ENCODE peak calls at places on chromosome 18, in eight cellular contexts. Q is mesenchymal stem cell, O is H9, T is neural progenitor cell, M is IMR-90, C is astrocyte, F is fibroblast of lung, H is GM23248. Y is an unnamed sample.

GRCh38 chr18:34544930-34545329 is 165.2 kb upstream of the DTNA start:
- DNase-seq in M (no peak), Q (no peak), T (no peak), O (no peak), H (no peak), C (no peak), F (no peak), Y (no peak)

GRCh38 chr18:22348521-22349316 is 69.0 kb downstream of the CTAGE1 start:
- DNase-seq in M (peak), C (peak), F (peak), O (peak), T (peak), Q (peak), H (peak), Y (peak)

GRCh38 chr18:51234117-51235010 is 36.9 kb upstream of the MEX3C start:
- DNase-seq in C (no peak), Q (peak), F (no peak), M (no peak), O (no peak), T (no peak), H (peak), Y (no peak)

GRCh38 chr18:50034029-50034428 is 160.9 kb downstream of the MYO5B start:
- DNase-seq in M (no peak), O (no peak), T (no peak), H (no peak), C (no peak), F (no peak), Q (no peak), Y (no peak)

GRCh38 chr18:22667616-22668422 is 250.1 kb upstream of the CTAGE1 start:
- DNase-seq in H (peak), T (no peak), O (no peak), C (peak), Q (peak), F (peak), M (peak), Y (no peak)

GRCh38 chr18:80241919-80242777 is 5.2 kb downstream of the PARD6G start:
- DNase-seq in T (no peak), M (no peak), O (no peak), H (no peak), F (no peak), C (no peak), Q (no peak), Y (no peak)

GRCh38 chr18:62080172-62080571 is 106.7 kb downstream of the PIGN start:
- DNase-seq in M (no peak), H (no peak), T (no peak), Q (no peak), O (no peak), F (no peak), C (no peak), Y (no peak)

GRCh38 chr18:2629003-2629402 is 26.5 kb upstream of the SMCHD1 start:
- DNase-seq in M (no peak), T (no peak), H (no peak), F (no peak), C (no peak), Q (no peak), O (no peak), Y (no peak)

GRCh38 chr18:62585274-62586147 is 62.7 kb downstream of the ZCCHC2 start:
- DNase-seq in Q (no peak), T (no peak), F (no peak), O (no peak), H (no peak), M (no peak), C (no peak), Y (no peak)

GRCh38 chr18:58228176-58228575 is 184.2 kb downstream of the NEDD4L start:
- DNase-seq in T (no peak), C (no peak), F (no peak), Q (no peak), M (no peak), O (no peak), H (no peak), Y (no peak)

GRCh38 chr18:27185025-27185763 is at the start of gene CHST9:
- DNase-seq in T (peak), H (no peak), F (no peak), O (peak), M (no peak), C (no peak), Q (no peak), Y (no peak)

GRCh38 chr18:1929720-1930119 is 641.6 kb downstream of the METTL4 start:
- DNase-seq in C (no peak), Q (no peak), F (no peak), H (no peak), T (no peak), O (no peak), M (no peak), Y (no peak)

GRCh38 chr18:56374005-56374655 is 264.3 kb downstream of the TXNL1 start:
- DNase-seq in Q (peak), C (peak), O (no peak), M (peak), H (peak), F (peak), T (no peak), Y (no peak)

GRCh38 chr18:25759111-25759510 is 331.3 kb downstream of the SS18 start:
- DNase-seq in T (no peak), O (no peak), F (peak), Q (peak), H (no peak), M (peak), C (peak), Y (no peak)

GRCh38 chr18:22223263-22223960 is 54.0 kb downstream of the GATA6 start:
- DNase-seq in F (peak), Q (peak), O (peak), H (peak), C (peak), M (peak), T (no peak), Y (peak)

DNA sequence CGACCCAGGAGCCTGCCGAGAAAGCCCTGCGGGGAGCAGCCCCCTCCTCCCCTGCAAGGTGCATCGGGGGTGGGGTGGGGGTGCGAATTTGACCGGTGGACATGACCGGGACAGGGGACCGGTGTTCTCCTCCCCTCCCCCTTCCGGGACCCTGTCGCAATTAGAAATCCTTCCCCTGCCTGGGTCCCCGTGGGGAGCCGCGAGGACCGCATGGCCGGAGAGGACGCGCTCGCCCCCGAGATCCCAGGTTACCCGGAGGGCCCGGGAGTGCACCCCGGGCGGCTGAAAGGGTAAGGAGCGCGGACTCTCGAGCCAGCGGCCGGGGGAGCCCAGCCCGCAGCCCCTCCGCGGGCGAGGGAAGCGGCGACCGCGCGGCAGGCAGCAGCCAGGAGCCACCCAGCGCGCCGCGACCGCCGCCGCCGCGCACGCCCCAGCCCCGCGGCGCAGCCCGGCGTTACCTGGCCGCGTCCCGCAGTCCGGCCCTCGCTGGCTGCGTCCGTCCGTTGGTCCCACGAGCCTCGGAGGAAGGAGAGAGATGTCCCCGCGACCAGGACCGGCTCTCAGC is 477 bp downstream of the DLGAP1 start:
- DNase-seq in M (no peak), T (no peak), Q (no peak), H (no peak), O (no peak), C (no peak), F (no peak), Y (no peak)
- H3K9ac ChIP-seq in M (no peak), T (no peak), Q (no peak), H (no peak), O (peak), C (peak), F (no peak), Y (no peak)

GRCh38 chr18:76490701-76491171 is 4.3 kb downstream of the ZNF516 start:
- DNase-seq in H (peak), M (peak), O (no peak), Q (peak), C (peak), T (peak), F (no peak), Y (peak)
- H3K9ac ChIP-seq in H (peak), M (peak), O (peak), Q (peak), C (peak), T (peak), F (peak), Y (peak)

DNA sequence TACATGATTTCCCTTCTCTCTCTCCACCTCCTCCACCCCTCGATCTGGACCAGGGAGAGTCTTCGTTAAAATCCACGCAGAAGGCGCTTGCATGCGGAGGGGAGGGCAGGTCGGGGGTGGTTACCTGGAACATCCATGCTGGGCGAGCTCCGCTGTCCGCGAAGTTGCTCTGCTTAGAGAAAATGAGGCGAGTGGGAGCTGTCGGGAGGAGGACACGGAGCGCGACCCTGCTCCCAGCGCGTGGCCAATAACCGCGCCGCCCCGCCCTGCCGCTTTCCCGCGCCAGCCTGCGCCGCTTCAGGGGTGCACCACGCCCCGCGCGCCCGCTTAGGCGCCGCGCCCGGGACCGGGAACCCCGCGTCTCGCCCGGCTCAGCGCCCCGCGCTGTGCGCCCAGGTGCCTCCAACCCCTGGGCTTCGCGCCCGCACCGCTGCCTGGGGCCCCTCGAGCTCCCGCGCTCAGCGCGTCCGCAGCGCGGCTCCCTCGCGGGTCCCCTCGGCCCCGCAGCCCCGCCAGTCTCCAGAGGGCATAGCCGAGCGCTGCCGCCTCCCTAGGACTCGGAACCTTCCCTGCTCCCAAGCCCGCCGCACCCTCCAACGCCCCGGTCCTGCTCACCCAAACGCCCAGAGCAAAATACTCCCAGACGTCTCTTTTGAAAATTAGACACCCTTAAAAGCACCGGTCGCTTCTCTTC is 633 bp downstream of the CBLN2 start:
- DNase-seq in O (peak), T (peak), F (no peak), M (no peak), Q (no peak), C (no peak), H (peak), Y (no peak)
- H3K9ac ChIP-seq in O (no peak), T (no peak), F (no peak), M (no peak), Q (no peak), C (no peak), H (no peak), Y (no peak)

GRCh38 chr18:3792711-3793110 is 342.7 kb downstream of the TGIF1 start:
- DNase-seq in F (no peak), H (no peak), M (no peak), Q (no peak), C (no peak), O (no peak), T (no peak), Y (no peak)
- H3K9ac ChIP-seq in F (no peak), H (no peak), M (no peak), Q (no peak), C (no peak), O (no peak), T (no peak), Y (no peak)

DNA sequence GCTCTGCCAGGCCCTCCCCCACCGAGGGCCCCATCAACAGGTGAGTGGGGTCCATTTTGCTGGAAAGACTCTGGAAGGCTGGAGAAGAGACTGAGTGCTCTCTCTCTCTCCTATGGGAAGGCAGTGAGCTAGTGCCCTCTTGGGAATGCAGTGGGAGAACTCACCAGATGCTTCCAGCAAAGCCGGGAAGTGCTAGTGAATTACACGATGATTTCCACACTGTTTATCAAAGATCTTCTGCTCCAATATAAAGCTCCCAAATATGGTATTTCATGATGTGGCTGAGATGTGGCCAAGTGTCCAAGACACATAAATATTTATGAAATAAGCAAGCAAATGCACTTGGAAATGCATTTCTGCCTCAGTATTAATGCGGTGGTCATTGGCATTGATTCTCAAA is 135.9 kb downstream of the VAPA start:
- DNase-seq in F (peak), C (no peak), O (no peak), M (peak), H (no peak), Q (no peak), T (no peak), Y (peak)
- H3K9ac ChIP-seq in F (no peak), C (no peak), O (no peak), M (no peak), H (no peak), Q (no peak), T (no peak), Y (no peak)

GRCh38 chr18:36300211-36300610 is 2.7 kb downstream of the FHOD3 start:
- DNase-seq in F (no peak), Q (no peak), T (no peak), M (no peak), O (no peak), C (no peak), H (no peak), Y (no peak)

GRCh38 chr18:36296591-36297418 is 708 bp upstream of the FHOD3 start:
- DNase-seq in M (peak), Q (peak), C (peak), H (peak), O (peak), T (peak), F (peak), Y (peak)

GRCh38 chr18:36297419-36298112 is at the start of gene FHOD3:
- DNase-seq in F (peak), C (peak), O (peak), Q (peak), M (peak), H (peak), T (peak), Y (peak)

GRCh38 chr18:36299010-36299409 is 1.5 kb downstream of the FHOD3 start:
- DNase-seq in T (no peak), F (no peak), H (no peak), C (no peak), Q (no peak), M (no peak), O (no peak), Y (no peak)

DNA sequence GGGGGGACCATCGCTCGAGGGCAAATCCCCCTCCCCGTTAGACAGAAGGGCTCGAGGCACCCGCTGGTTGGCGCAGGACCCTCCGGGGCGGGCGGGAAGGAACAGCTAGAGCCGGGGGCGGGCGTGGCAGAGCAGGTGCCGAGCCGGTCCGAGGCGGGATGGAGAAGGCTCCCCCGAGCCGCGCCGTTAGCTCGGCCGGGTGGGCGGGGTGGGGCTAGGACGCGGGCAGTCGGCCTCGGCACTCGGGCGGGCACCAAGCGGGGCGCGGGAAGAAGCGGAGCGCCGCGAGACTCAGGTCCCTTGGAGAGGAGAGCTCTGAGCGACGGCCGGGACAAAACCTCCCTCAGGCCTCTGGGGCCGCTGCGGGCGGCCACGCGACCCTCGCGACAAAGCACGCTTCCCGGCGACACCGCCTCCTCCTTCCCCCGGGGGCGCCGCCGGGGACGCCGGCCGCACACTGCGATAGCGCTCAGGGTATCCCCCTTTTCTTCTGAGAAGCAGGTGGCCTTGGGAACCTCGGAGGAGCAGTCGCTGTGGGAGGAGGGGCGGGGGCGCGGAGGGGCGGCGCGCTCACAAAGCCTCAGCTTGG is 694 bp downstream of the FHOD3 start:
- DNase-seq in C (no peak), T (peak), O (peak), H (peak), F (no peak), M (no peak), Q (no peak), Y (no peak)
- H3K9ac ChIP-seq in C (peak), T (peak), O (no peak), H (peak), F (peak), M (peak), Q (peak), Y (no peak)

GRCh38 chr18:13216092-13216582 is 2.4 kb upstream of the LDLRAD4 start:
- DNase-seq in C (peak), T (peak), H (peak), Q (peak), M (peak), O (peak), F (peak), Y (peak)

GRCh38 chr18:13217466-13217961 is 1.0 kb upstream of the LDLRAD4 start:
- DNase-seq in Q (peak), O (peak), C (peak), T (peak), M (peak), F (no peak), H (peak), Y (peak)

GRCh38 chr18:13217971-13218375 is 587 bp upstream of the LDLRAD4 start:
- DNase-seq in F (no peak), T (peak), O (no peak), H (no peak), C (no peak), Q (peak), M (no peak), Y (peak)

GRCh38 chr18:13218376-13219011 is at the start of gene LDLRAD4:
- DNase-seq in M (no peak), C (no peak), Q (no peak), H (peak), O (peak), F (no peak), T (peak), Y (peak)

DNA sequence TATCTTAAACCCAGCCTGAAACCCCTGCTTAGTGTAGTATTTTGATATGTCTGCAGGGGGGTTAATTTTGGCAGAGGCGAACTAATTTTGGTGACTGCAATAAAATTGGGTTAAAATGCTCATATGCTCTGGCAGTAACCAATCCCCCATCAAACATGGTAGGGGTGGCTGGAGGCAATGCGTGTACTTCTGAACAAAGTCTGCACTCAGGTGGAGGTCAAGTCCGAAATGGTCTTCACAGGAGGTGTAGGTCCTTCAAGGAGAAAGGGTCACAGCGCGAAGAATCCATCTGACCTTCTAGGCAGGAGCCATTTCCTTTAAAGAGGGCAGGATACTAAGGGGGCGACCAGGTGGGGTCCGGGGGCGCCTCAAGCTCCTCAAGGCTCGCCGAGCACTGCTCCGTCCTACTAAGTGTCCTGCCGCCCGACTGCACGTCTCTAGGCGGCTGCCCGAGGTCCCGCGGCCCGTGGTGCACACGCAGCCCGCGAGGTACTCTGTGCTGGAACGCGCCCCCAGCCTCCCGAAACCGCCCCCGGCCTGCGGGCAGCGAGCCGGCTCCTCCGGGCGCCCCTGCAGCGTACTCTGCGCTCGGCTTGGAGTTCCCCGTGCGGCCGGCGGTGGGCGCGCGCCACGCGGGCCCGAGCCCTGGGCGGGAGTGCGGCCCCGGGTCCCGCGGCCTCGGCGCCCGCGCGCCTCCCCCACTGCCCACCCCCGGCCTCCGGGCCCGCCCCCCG is 1.7 kb upstream of the LDLRAD4 start:
- DNase-seq in F (no peak), O (no peak), C (no peak), H (peak), M (no peak), Q (peak), T (peak), Y (peak)
- H3K9ac ChIP-seq in F (no peak), O (no peak), C (peak), H (no peak), M (no peak), Q (no peak), T (no peak), Y (peak)

DNA sequence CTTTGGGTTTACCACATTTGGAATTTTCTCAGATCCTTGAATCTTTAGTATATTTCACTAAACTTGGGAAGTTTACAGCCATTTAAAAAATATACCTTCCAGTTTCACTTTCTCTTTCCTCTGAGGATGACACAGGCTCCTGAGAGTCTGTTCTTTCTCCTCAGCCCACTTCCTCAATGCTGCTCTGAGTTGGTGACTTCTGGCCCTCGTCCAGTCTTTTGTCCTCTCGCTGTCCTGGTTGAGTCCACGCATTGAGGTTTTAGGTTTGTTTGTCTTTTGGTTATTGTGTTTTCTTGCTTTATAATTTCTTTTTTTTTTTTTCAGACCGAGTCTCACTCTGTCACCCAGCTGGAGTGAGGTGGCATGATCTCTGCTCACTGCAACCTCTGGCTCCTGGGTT is 40.7 kb upstream of the GALR1 start:
- DNase-seq in Q (peak), F (peak), T (no peak), O (no peak), M (peak), H (peak), C (peak), Y (no peak)
- H3K9ac ChIP-seq in Q (peak), F (no peak), T (no peak), O (no peak), M (peak), H (peak), C (peak), Y (no peak)

DNA sequence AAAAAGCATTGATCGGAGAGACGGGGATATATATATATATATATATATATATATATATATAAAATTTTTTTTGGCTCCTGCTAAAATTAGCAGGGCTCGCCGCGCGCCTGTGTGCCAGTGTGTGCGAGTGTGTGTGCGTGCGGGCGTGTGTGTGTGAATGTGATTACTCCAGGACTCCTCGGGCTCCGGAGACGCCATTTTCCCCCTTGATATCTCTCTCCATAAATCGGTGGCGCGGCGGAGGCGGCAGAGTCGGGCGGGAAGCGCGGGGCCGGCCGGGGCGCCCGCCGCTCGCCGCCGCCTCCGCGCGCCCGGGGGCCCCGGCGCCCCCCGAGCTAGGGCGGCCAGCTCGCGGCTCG is 797 bp upstream of the SETBP1 start:
- DNase-seq in M (peak), H (peak), T (peak), Q (peak), O (peak), F (peak), C (peak), Y (peak)
- H3K9ac ChIP-seq in M (peak), H (peak), T (no peak), Q (peak), O (no peak), F (peak), C (peak), Y (no peak)

Y was measured in colonic mucosa.